ENCODE peak calls at places on chromosome 1, in nine cellular contexts. F is IMR-90, N is fibroblast of mammary gland, J is caudate nucleus, L is Calu3, Q is left ventricle myocardium inferior, I is type B pancreatic cell, R is A549, A is GM13976. E is an unnamed sample.
A peak's percentile ranks its signal among the peaks of the same experiment; 100 is the strongest.

GRCh38 chr1:199226163-199226562 is 587.3 kb downstream of the PTPRC start:
- DNase-seq in J (no peak), F (peak; percentile 75), L (no peak), A (peak; percentile 32), N (peak; percentile 52), I (no peak), R (no peak), Q (no peak), E (no peak)

GRCh38 chr1:8590696-8591351 is 226.6 kb downstream of the RERE start:
- DNase-seq in A (no peak), R (no peak), L (no peak), F (no peak), Q (no peak), N (no peak), J (no peak), I (no peak), E (no peak)

GRCh38 chr1:89739013-89739843 is 81.6 kb upstream of the LRRC8D start:
- DNase-seq in J (no peak), A (peak; percentile 42), R (peak; percentile 28), F (peak; percentile 80), I (no peak), N (peak; percentile 51), Q (no peak), L (no peak), E (peak; percentile 59)

GRCh38 chr1:216566809-216567208 is 143.6 kb upstream of the USH2A start:
- DNase-seq in L (peak; percentile 23), F (peak; percentile 45), Q (no peak), I (no peak), N (peak; percentile 24), R (peak; percentile 10), J (no peak), A (no peak), E (no peak)

GRCh38 chr1:86948212-86948611 is 33.8 kb downstream of the HS2ST1 start:
- DNase-seq in L (no peak), Q (no peak), A (no peak), J (no peak), F (peak; percentile 45), N (no peak), R (no peak), I (no peak), E (no peak)

GRCh38 chr1:162069334-162070093 is at the start of gene NOS1AP:
- DNase-seq in N (peak; percentile 14), Q (peak; percentile 80), J (peak; percentile 59), F (no peak), A (peak; percentile 92), I (peak; percentile 82), R (peak; percentile 63), L (peak; percentile 93), E (peak; percentile 91)

GRCh38 chr1:236168716-236169429 is 26.5 kb downstream of the GPR137B start:
- DNase-seq in A (no peak), J (no peak), I (no peak), F (peak; percentile 53), R (peak; percentile 63), N (peak; percentile 85), Q (peak; percentile 40), L (peak; percentile 79), E (peak; percentile 44)

GRCh38 chr1:68442822-68443556 is 6.8 kb downstream of the RPE65 start:
- DNase-seq in L (peak; percentile 67), A (peak; percentile 39), J (no peak), I (no peak), Q (no peak), N (peak; percentile 91), R (peak; percentile 41), F (peak; percentile 82), E (peak; percentile 35)

GRCh38 chr1:89271616-89272015 is 1.0 kb downstream of the GBP5 start:
- DNase-seq in R (no peak), A (no peak), F (peak; percentile 3), I (no peak), Q (no peak), L (no peak), N (peak; percentile 80), J (no peak), E (no peak)

GRCh38 chr1:58792851-58793250 is 9.0 kb upstream of the JUN start:
- DNase-seq in A (no peak), I (no peak), J (no peak), L (no peak), N (no peak), F (no peak), Q (no peak), R (no peak), E (no peak)

GRCh38 chr1:7628273-7628672 is 142.8 kb upstream of the VAMP3 start:
- DNase-seq in J (no peak), F (no peak), N (no peak), I (no peak), L (no peak), R (no peak), A (no peak), Q (no peak), E (no peak)

GRCh38 chr1:43454270-43455011 is 710 bp upstream of the HYI start:
- DNase-seq in N (peak; percentile 88), F (peak; percentile 81), I (peak; percentile 69), Q (peak; percentile 67), L (peak; percentile 84), J (peak; percentile 21), A (peak; percentile 85), R (no peak), E (peak; percentile 66)

GRCh38 chr1:232248276-232248803 is 381.6 kb downstream of the SIPA1L2 start:
- DNase-seq in Q (no peak), N (no peak), F (no peak), L (no peak), R (no peak), A (no peak), J (no peak), I (no peak), E (no peak)

GRCh38 chr1:108792420-108792819 is 45.9 kb downstream of the STXBP3 start:
- DNase-seq in L (no peak), R (no peak), N (no peak), Q (no peak), F (no peak), A (no peak), J (no peak), I (no peak), E (no peak)